ENCODE peak calls at places on chromosomes 4 and X, in seven cellular contexts. One of them, this sample, is unnamed.

GRCh38 chr4:113407409-113407808 is 354.1 kb downstream of the CAMK2D start:
- DNase-seq in stimulated activated CD8-positive, alpha-beta memory T cell treated with anti-CD3 and anti-CD28 coated beads, Interleukin-7, amount 100 ng/mL, for 24 hours: no peak
- DNase-seq in LoVo: no peak
- DNase-seq in hypothalamus: no peak
- DNase-seq in foreskin keratinocyte: no peak
- DNase-seq in BJ: no peak
- DNase-seq in GM12865: no peak
- DNase-seq in this sample: no peak

GRCh38 chr4:76772498-76773106 is 125.3 kb downstream of the SOWAHB start:
- DNase-seq in stimulated activated CD8-positive, alpha-beta memory T cell treated with anti-CD3 and anti-CD28 coated beads, Interleukin-7, amount 100 ng/mL, for 24 hours: no peak
- DNase-seq in LoVo: no peak
- DNase-seq in hypothalamus: no peak
- DNase-seq in foreskin keratinocyte: peak; percentile 63
- DNase-seq in BJ: no peak
- DNase-seq in GM12865: peak; percentile 68
- DNase-seq in this sample: no peak

GRCh38 chr4:48108309-48109073 is 25.6 kb downstream of the TXK start:
- DNase-seq in stimulated activated CD8-positive, alpha-beta memory T cell treated with anti-CD3 and anti-CD28 coated beads, Interleukin-7, amount 100 ng/mL, for 24 hours: no peak
- DNase-seq in LoVo: no peak
- DNase-seq in hypothalamus: no peak
- DNase-seq in foreskin keratinocyte: no peak
- DNase-seq in BJ: no peak
- DNase-seq in GM12865: no peak
- DNase-seq in this sample: no peak

GRCh38 chr4:19739101-19739651 is 512.5 kb upstream of the SLIT2 start:
- DNase-seq in stimulated activated CD8-positive, alpha-beta memory T cell treated with anti-CD3 and anti-CD28 coated beads, Interleukin-7, amount 100 ng/mL, for 24 hours: no peak
- DNase-seq in LoVo: peak; percentile 31
- DNase-seq in hypothalamus: no peak
- DNase-seq in foreskin keratinocyte: peak; percentile 89
- DNase-seq in BJ: peak; percentile 37
- DNase-seq in GM12865: no peak
- DNase-seq in this sample: no peak

GRCh38 chr4:48079972-48080391 is 54.1 kb downstream of the TXK start:
- DNase-seq in stimulated activated CD8-positive, alpha-beta memory T cell treated with anti-CD3 and anti-CD28 coated beads, Interleukin-7, amount 100 ng/mL, for 24 hours: no peak
- DNase-seq in LoVo: peak; percentile 75
- DNase-seq in hypothalamus: no peak
- DNase-seq in foreskin keratinocyte: peak; percentile 44
- DNase-seq in BJ: no peak
- DNase-seq in GM12865: no peak
- DNase-seq in this sample: no peak

GRCh38 chr4:123037809-123038208 is 115.4 kb upstream of the NUDT6 start:
- DNase-seq in stimulated activated CD8-positive, alpha-beta memory T cell treated with anti-CD3 and anti-CD28 coated beads, Interleukin-7, amount 100 ng/mL, for 24 hours: no peak
- DNase-seq in LoVo: no peak
- DNase-seq in hypothalamus: no peak
- DNase-seq in foreskin keratinocyte: peak; percentile 32
- DNase-seq in BJ: peak; percentile 39
- DNase-seq in GM12865: no peak
- DNase-seq in this sample: no peak

GRCh38 chr4:165208741-165209388 is 1.5 kb downstream of the KLHL2 start:
- DNase-seq in stimulated activated CD8-positive, alpha-beta memory T cell treated with anti-CD3 and anti-CD28 coated beads, Interleukin-7, amount 100 ng/mL, for 24 hours: no peak
- DNase-seq in LoVo: no peak
- DNase-seq in hypothalamus: no peak
- DNase-seq in foreskin keratinocyte: no peak
- DNase-seq in BJ: no peak
- DNase-seq in GM12865: peak; percentile 15
- DNase-seq in this sample: no peak

GRCh38 chr4:102493794-102494193 is 7.4 kb upstream of the NFKB1 start:
- DNase-seq in stimulated activated CD8-positive, alpha-beta memory T cell treated with anti-CD3 and anti-CD28 coated beads, Interleukin-7, amount 100 ng/mL, for 24 hours: no peak
- DNase-seq in LoVo: no peak
- DNase-seq in hypothalamus: no peak
- DNase-seq in foreskin keratinocyte: no peak
- DNase-seq in BJ: no peak
- DNase-seq in GM12865: no peak
- DNase-seq in this sample: no peak

GRCh38 chrX:140766024-140766611 is 56.6 kb downstream of the LINC00632 start:
- DNase-seq in stimulated activated CD8-positive, alpha-beta memory T cell treated with anti-CD3 and anti-CD28 coated beads, Interleukin-7, amount 100 ng/mL, for 24 hours: no peak
- DNase-seq in LoVo: peak; percentile 11
- DNase-seq in hypothalamus: peak; percentile 9
- DNase-seq in foreskin keratinocyte: no peak
- DNase-seq in BJ: no peak
- DNase-seq in GM12865: peak; percentile 38
- DNase-seq in this sample: peak; percentile 31

GRCh38 chr4:55251352-55251751 is 94.7 kb upstream of the SRD5A3 start:
- DNase-seq in stimulated activated CD8-positive, alpha-beta memory T cell treated with anti-CD3 and anti-CD28 coated beads, Interleukin-7, amount 100 ng/mL, for 24 hours: no peak
- DNase-seq in LoVo: no peak
- DNase-seq in hypothalamus: no peak
- DNase-seq in foreskin keratinocyte: no peak
- DNase-seq in BJ: no peak
- DNase-seq in GM12865: no peak
- DNase-seq in this sample: no peak

GRCh38 chr4:108889696-108890475 is 127.0 kb upstream of the ETNPPL start:
- DNase-seq in stimulated activated CD8-positive, alpha-beta memory T cell treated with anti-CD3 and anti-CD28 coated beads, Interleukin-7, amount 100 ng/mL, for 24 hours: no peak
- DNase-seq in LoVo: no peak
- DNase-seq in hypothalamus: no peak
- DNase-seq in foreskin keratinocyte: no peak
- DNase-seq in BJ: no peak
- DNase-seq in GM12865: no peak
- DNase-seq in this sample: no peak

GRCh38 chrX:1465261-1466231 is 12.8 kb upstream of the ASMTL start:
- DNase-seq in stimulated activated CD8-positive, alpha-beta memory T cell treated with anti-CD3 and anti-CD28 coated beads, Interleukin-7, amount 100 ng/mL, for 24 hours: no peak
- DNase-seq in LoVo: no peak
- DNase-seq in hypothalamus: no peak
- DNase-seq in foreskin keratinocyte: peak; percentile 9
- DNase-seq in BJ: no peak
- DNase-seq in GM12865: no peak
- DNase-seq in this sample: no peak

GRCh38 chrX:115602729-115603389 is 41.9 kb downstream of the PLS3 start:
- DNase-seq in stimulated activated CD8-positive, alpha-beta memory T cell treated with anti-CD3 and anti-CD28 coated beads, Interleukin-7, amount 100 ng/mL, for 24 hours: no peak
- DNase-seq in LoVo: no peak
- DNase-seq in hypothalamus: no peak
- DNase-seq in foreskin keratinocyte: peak; percentile 31
- DNase-seq in BJ: no peak
- DNase-seq in GM12865: no peak
- DNase-seq in this sample: no peak

GRCh38 chr4:109155112-109155511 is 147.3 kb downstream of the COL25A1 start:
- DNase-seq in stimulated activated CD8-positive, alpha-beta memory T cell treated with anti-CD3 and anti-CD28 coated beads, Interleukin-7, amount 100 ng/mL, for 24 hours: no peak
- DNase-seq in LoVo: no peak
- DNase-seq in hypothalamus: no peak
- DNase-seq in foreskin keratinocyte: no peak
- DNase-seq in BJ: no peak
- DNase-seq in GM12865: no peak
- DNase-seq in this sample: no peak

GRCh38 chrX:1582686-1583437 is 8.5 kb upstream of the AKAP17A start:
- DNase-seq in stimulated activated CD8-positive, alpha-beta memory T cell treated with anti-CD3 and anti-CD28 coated beads, Interleukin-7, amount 100 ng/mL, for 24 hours: no peak
- DNase-seq in LoVo: peak; percentile 78
- DNase-seq in hypothalamus: no peak
- DNase-seq in foreskin keratinocyte: peak; percentile 46
- DNase-seq in BJ: no peak
- DNase-seq in GM12865: peak; percentile 83
- DNase-seq in this sample: peak; percentile 72

This sample was measured in GM10248.